ENCODE peak calls at places on chromosome 20, in nine cellular contexts. W, H, F, Z, S, I, B, K and D are unnamed samples.

GRCh38 chr20:24245093-24245492 is 224.3 kb upstream of the SYNDIG1 start:
- DNase-seq in W (no peak), H (no peak), F (no peak), Z (no peak), S (no peak), I (no peak), B (no peak), K (no peak), D (no peak)

GRCh38 chr20:64035066-64035932 is 683 bp upstream of the C20orf204 start:
- DNase-seq in W (no peak), H (no peak), F (no peak), Z (no peak), S (no peak), I (no peak), B (peak; percentile 42), K (no peak), D (no peak)

GRCh38 chr20:22768266-22768665 is 183.9 kb upstream of the FOXA2 start:
- DNase-seq in W (no peak), H (no peak), F (no peak), Z (no peak), S (no peak), I (no peak), B (no peak), K (no peak), D (no peak)

GRCh38 chr20:46348972-46349741 is 40.9 kb upstream of the CDH22 start:
- DNase-seq in W (peak; percentile 90), H (peak; percentile 13), F (no peak), Z (peak; percentile 43), S (peak; percentile 87), I (no peak), B (no peak), K (peak; percentile 81), D (peak; percentile 57)

GRCh38 chr20:49559411-49560081 is 8.4 kb downstream of the PTGIS start:
- DNase-seq in W (no peak), H (no peak), F (no peak), Z (peak; percentile 7), S (no peak), I (peak; percentile 68), B (peak; percentile 75), K (no peak), D (no peak)

GRCh38 chr20:10539818-10540553 is 104.9 kb downstream of the SLX4IP start:
- DNase-seq in W (no peak), H (no peak), F (no peak), Z (no peak), S (no peak), I (no peak), B (no peak), K (no peak), D (no peak)

GRCh38 chr20:5863040-5863811 is 87.1 kb downstream of the TRMT6 start:
- DNase-seq in W (no peak), H (no peak), F (no peak), Z (no peak), S (no peak), I (no peak), B (no peak), K (no peak), D (no peak)

GRCh38 chr20:17688965-17689364 is 6.9 kb upstream of the RRBP1 start:
- DNase-seq in W (no peak), H (no peak), F (no peak), Z (no peak), S (no peak), I (no peak), B (no peak), K (no peak), D (no peak)

GRCh38 chr20:46073443-46073842 is 16.3 kb downstream of the NCOA5 start:
- DNase-seq in W (no peak), H (no peak), F (no peak), Z (no peak), S (no peak), I (no peak), B (no peak), K (no peak), D (no peak)

GRCh38 chr20:967796-968742 is 34.0 kb downstream of the RSPO4 start:
- DNase-seq in W (peak; percentile 62), H (peak; percentile 91), F (no peak), Z (no peak), S (peak; percentile 71), I (no peak), B (no peak), K (peak; percentile 74), D (no peak)

GRCh38 chr20:16459019-16459700 is 114.1 kb downstream of the KIF16B start:
- DNase-seq in W (no peak), H (no peak), F (no peak), Z (no peak), S (no peak), I (no peak), B (peak; percentile 66), K (no peak), D (no peak)

GRCh38 chr20:13545755-13546154 is 93.0 kb downstream of the TASP1 start:
- DNase-seq in W (no peak), H (no peak), F (no peak), Z (no peak), S (no peak), I (no peak), B (no peak), K (no peak), D (no peak)

GRCh38 chr20:7038029-7038428 is 270.5 kb downstream of the BMP2 start:
- DNase-seq in W (no peak), H (no peak), F (no peak), Z (no peak), S (no peak), I (no peak), B (no peak), K (no peak), D (no peak)

GRCh38 chr20:53157443-53158408 is 185.6 kb downstream of the TSHZ2 start:
- DNase-seq in W (no peak), H (peak; percentile 72), F (peak; percentile 13), Z (peak; percentile 59), S (peak; percentile 91), I (peak; percentile 62), B (no peak), K (peak; percentile 59), D (no peak)

GRCh38 chr20:25340380-25340779 is 50.3 kb downstream of the ABHD12 start:
- DNase-seq in W (no peak), H (no peak), F (no peak), Z (no peak), S (no peak), I (no peak), B (no peak), K (no peak), D (no peak)

GRCh38 chr20:49936153-49937022 is at the start of gene RNF114:
- DNase-seq in W (peak; percentile 100), H (peak; percentile 83), F (no peak), Z (peak; percentile 95), S (peak; percentile 97), I (peak; percentile 94), B (peak; percentile 96), K (peak; percentile 99), D (peak; percentile 91)

GRCh38 chr20:9454781-9455180 is 59.6 kb upstream of the LAMP5 start:
- DNase-seq in W (no peak), H (no peak), F (no peak), Z (no peak), S (no peak), I (no peak), B (no peak), K (no peak), D (no peak)

GRCh38 chr20:16292227-16292626 is 281.0 kb downstream of the KIF16B start:
- DNase-seq in W (no peak), H (no peak), F (no peak), Z (no peak), S (no peak), I (no peak), B (no peak), K (no peak), D (no peak)

GRCh38 chr20:35732644-35732982 is 9.4 kb downstream of the RBM39 start:
- DNase-seq in W (no peak), H (no peak), F (no peak), Z (no peak), S (no peak), I (no peak), B (no peak), K (no peak), D (no peak)

GRCh38 chr20:23356203-23356602 is 5.6 kb downstream of the NXT1 start:
- DNase-seq in W (no peak), H (no peak), F (no peak), Z (no peak), S (peak; percentile 73), I (no peak), B (no peak), K (no peak), D (no peak)

GRCh38 chr20:57190536-57191265 is 75.7 kb downstream of the BMP7 start:
- DNase-seq in W (no peak), H (no peak), F (no peak), Z (no peak), S (no peak), I (no peak), B (no peak), K (no peak), D (no peak)

GRCh38 chr20:59044796-59045195 is 2.2 kb upstream of the PRELID3B start:
- DNase-seq in W (no peak), H (no peak), F (no peak), Z (peak; percentile 26), S (no peak), I (no peak), B (no peak), K (no peak), D (no peak)

GRCh38 chr20:62479218-62479617 is 3.4 kb upstream of the GATA5 start:
- DNase-seq in W (no peak), H (no peak), F (no peak), Z (no peak), S (no peak), I (no peak), B (no peak), K (no peak), D (no peak)
- H3K4me1 ChIP-seq in W (no peaks in the 10 kb centered on the region), H (no peaks in the 10 kb centered on the region), F (peaks cover 57% of the 10 kb centered on the region), Z (peaks cover 13% of the 10 kb centered on the region), S (peaks cover 8% of the 10 kb centered on the region), I (peaks cover 39% of the 10 kb centered on the region), B (peaks cover 22% of the 10 kb centered on the region), K (peaks cover 84% of the 10 kb centered on the region), D (no peaks in the 10 kb centered on the region)

GRCh38 chr20:44805991-44806729 is 4.2 kb downstream of the RIMS4 start:
- DNase-seq in W (peak; percentile 91), H (no peak), F (no peak), Z (no peak), S (peak; percentile 93), I (no peak), B (peak; percentile 77), K (peak; percentile 25), D (no peak)
- TF ChIP-seq POLR2AphosphoS5 in W (no peak), H (no peak), F (no peak), Z (no peak), S (no peak), I (no peak), B (peak; percentile 11), K (no peak), D (no peak)

GRCh38 chr20:20073851-20074252 is 21.5 kb downstream of the CFAP61 start:
- DNase-seq in W (no peak), H (no peak), F (no peak), Z (no peak), S (no peak), I (no peak), B (no peak), K (no peak), D (no peak)
- H3K4me1 ChIP-seq in W (no peaks in the 10 kb centered on the region), H (no peaks in the 10 kb centered on the region), F (no peaks in the 10 kb centered on the region), Z (no peaks in the 10 kb centered on the region), S (peaks cover 13% of the 10 kb centered on the region), I (no peaks in the 10 kb centered on the region), B (no peaks in the 10 kb centered on the region), K (no peaks in the 10 kb centered on the region), D (no peaks in the 10 kb centered on the region)

DNA sequence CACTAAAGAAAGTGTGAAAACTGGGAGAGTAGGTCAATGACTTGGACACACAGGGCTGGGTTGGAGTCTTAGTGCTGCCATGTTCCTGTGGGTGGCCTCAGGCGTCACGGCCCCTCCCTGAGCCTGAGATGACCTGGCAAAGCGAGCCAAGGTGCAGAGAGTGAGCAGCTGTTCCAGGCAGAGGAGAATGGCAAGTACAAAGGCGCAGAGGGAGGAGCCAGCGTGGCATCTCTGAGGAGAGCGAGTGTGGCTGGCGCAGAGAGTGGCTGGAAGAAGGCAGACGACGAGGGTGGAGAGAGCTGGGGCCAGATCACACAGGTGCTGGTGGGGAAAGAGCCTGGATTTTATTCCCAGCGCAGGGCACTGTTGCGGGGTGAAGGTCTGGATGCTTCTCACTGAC is 20.6 kb upstream of the CHMP4B start:
- DNase-seq in W (no peak), H (no peak), F (no peak), Z (peak; percentile 88), S (no peak), I (no peak), B (peak; percentile 82), K (no peak), D (no peak)
- TF ChIP-seq POLR2AphosphoS5 in W (no peak), H (no peak), F (no peak), Z (no peak), S (no peak), I (no peak), B (peak; percentile 56), K (no peak), D (no peak)